ENCODE peak calls at places on chromosome 18, in five cellular contexts. One of them, this sample, is unnamed.

GRCh38 chr18:48455555-48456478 is 46.6 kb upstream of the ZBTB7C start:
- DNase-seq in left cardiac atrium: no peak
- DNase-seq in GM23248: peak; percentile 84
- DNase-seq in iPS DF 19.7: no peak
- DNase-seq in mesenchymal stem cell: peak; percentile 92
- DNase-seq in this sample: peak; percentile 18

GRCh38 chr18:77208969-77209368 is 40.7 kb upstream of the GALR1 start:
- DNase-seq in GM23248: peak; percentile 80
- DNase-seq in iPS DF 19.7: no peak
- DNase-seq in left cardiac atrium: peak; percentile 53
- DNase-seq in mesenchymal stem cell: peak; percentile 85
- DNase-seq in this sample: peak; percentile 40

GRCh38 chr18:6600667-6601066 is 128.8 kb upstream of the ARHGAP28 start:
- DNase-seq in iPS DF 19.7: no peak
- DNase-seq in GM23248: no peak
- DNase-seq in mesenchymal stem cell: no peak
- DNase-seq in left cardiac atrium: no peak
- DNase-seq in this sample: no peak

GRCh38 chr18:74921057-74921820 is 287.7 kb downstream of the PTGR3 start:
- DNase-seq in mesenchymal stem cell: no peak
- DNase-seq in left cardiac atrium: no peak
- DNase-seq in iPS DF 19.7: no peak
- DNase-seq in GM23248: no peak
- DNase-seq in this sample: no peak

GRCh38 chr18:39523281-39523680 is 1957.7 kb upstream of the CELF4 start:
- DNase-seq in iPS DF 19.7: no peak
- DNase-seq in mesenchymal stem cell: peak; percentile 54
- DNase-seq in GM23248: peak; percentile 60
- DNase-seq in left cardiac atrium: no peak
- DNase-seq in this sample: no peak

GRCh38 chr18:40555914-40556313 is 1399.1 kb upstream of the PIK3C3 start:
- DNase-seq in left cardiac atrium: no peak
- DNase-seq in mesenchymal stem cell: peak; percentile 66
- DNase-seq in GM23248: peak; percentile 7
- DNase-seq in iPS DF 19.7: no peak
- DNase-seq in this sample: no peak

GRCh38 chr18:42048150-42048549 is 93.1 kb downstream of the PIK3C3 start:
- DNase-seq in GM23248: peak; percentile 96
- DNase-seq in iPS DF 19.7: no peak
- DNase-seq in mesenchymal stem cell: peak; percentile 91
- DNase-seq in left cardiac atrium: no peak
- DNase-seq in this sample: no peak

GRCh38 chr18:12256946-12257345 is 2.8 kb downstream of the CIDEA start:
- DNase-seq in iPS DF 19.7: no peak
- DNase-seq in left cardiac atrium: no peak
- DNase-seq in mesenchymal stem cell: no peak
- DNase-seq in GM23248: peak; percentile 54
- DNase-seq in this sample: no peak

GRCh38 chr18:48782381-48782841 is 168.4 kb downstream of the SMAD7 start:
- DNase-seq in iPS DF 19.7: no peak
- DNase-seq in mesenchymal stem cell: peak; percentile 14
- DNase-seq in GM23248: peak; percentile 85
- DNase-seq in left cardiac atrium: peak; percentile 73
- DNase-seq in this sample: no peak

GRCh38 chr18:2920027-2920426 is 73.2 kb downstream of the EMILIN2 start:
- DNase-seq in mesenchymal stem cell: no peak
- DNase-seq in iPS DF 19.7: no peak
- DNase-seq in left cardiac atrium: no peak
- DNase-seq in GM23248: no peak
- DNase-seq in this sample: no peak

GRCh38 chr18:68035709-68036522 is 519.4 kb upstream of the DSEL start:
- DNase-seq in mesenchymal stem cell: peak; percentile 12
- DNase-seq in GM23248: peak; percentile 9
- DNase-seq in iPS DF 19.7: no peak
- DNase-seq in left cardiac atrium: no peak
- DNase-seq in this sample: no peak

GRCh38 chr18:55338955-55339662 is 248.9 kb downstream of the TCF4 start:
- DNase-seq in left cardiac atrium: no peak
- DNase-seq in mesenchymal stem cell: peak; percentile 19
- DNase-seq in GM23248: peak; percentile 61
- DNase-seq in iPS DF 19.7: no peak
- DNase-seq in this sample: no peak

GRCh38 chr18:49893036-49893435 is 79.7 kb upstream of the ACAA2 start:
- DNase-seq in iPS DF 19.7: no peak
- DNase-seq in GM23248: no peak
- DNase-seq in left cardiac atrium: no peak
- DNase-seq in mesenchymal stem cell: peak; percentile 15
- DNase-seq in this sample: no peak

GRCh38 chr18:70181015-70181414 is 24.5 kb downstream of the RTTN start:
- DNase-seq in GM23248: peak; percentile 76
- DNase-seq in mesenchymal stem cell: peak; percentile 72
- DNase-seq in iPS DF 19.7: no peak
- DNase-seq in left cardiac atrium: no peak
- DNase-seq in this sample: no peak

GRCh38 chr18:79788096-79789085 is 9.3 kb upstream of the KCNG2 start:
- DNase-seq in left cardiac atrium: no peak
- DNase-seq in mesenchymal stem cell: no peak
- DNase-seq in iPS DF 19.7: no peak
- DNase-seq in GM23248: peak; percentile 27
- DNase-seq in this sample: no peak

GRCh38 chr18:22433960-22434359 is 16.2 kb upstream of the CTAGE1 start:
- DNase-seq in mesenchymal stem cell: no peak
- DNase-seq in GM23248: peak; percentile 37
- DNase-seq in iPS DF 19.7: no peak
- DNase-seq in left cardiac atrium: no peak
- DNase-seq in this sample: no peak

GRCh38 chr18:55163550-55163949 is 204.3 kb upstream of the CCDC68 start:
- DNase-seq in iPS DF 19.7: no peak
- DNase-seq in left cardiac atrium: no peak
- DNase-seq in mesenchymal stem cell: no peak
- DNase-seq in GM23248: no peak
- DNase-seq in this sample: no peak

GRCh38 chr18:45517181-45517741 is 98.0 kb upstream of the SLC14A2 start:
- DNase-seq in left cardiac atrium: peak; percentile 55
- DNase-seq in mesenchymal stem cell: peak; percentile 22
- DNase-seq in GM23248: peak; percentile 86
- DNase-seq in iPS DF 19.7: no peak
- DNase-seq in this sample: no peak

GRCh38 chr18:35091841-35092240 is 50.6 kb downstream of the MAPRE2 start:
- DNase-seq in left cardiac atrium: no peak
- DNase-seq in iPS DF 19.7: no peak
- DNase-seq in GM23248: no peak
- DNase-seq in mesenchymal stem cell: no peak
- DNase-seq in this sample: no peak

GRCh38 chr18:51765712-51766360 is 568.4 kb upstream of the MEX3C start:
- DNase-seq in left cardiac atrium: no peak
- DNase-seq in mesenchymal stem cell: no peak
- DNase-seq in GM23248: no peak
- DNase-seq in iPS DF 19.7: no peak
- DNase-seq in this sample: no peak

GRCh38 chr18:37675699-37676098 is 110.1 kb upstream of the CELF4 start:
- DNase-seq in left cardiac atrium: no peak
- DNase-seq in iPS DF 19.7: no peak
- DNase-seq in GM23248: no peak
- DNase-seq in mesenchymal stem cell: no peak
- DNase-seq in this sample: no peak

GRCh38 chr18:26568926-26569700 is 20.8 kb upstream of the KCTD1 start:
- DNase-seq in GM23248: no peak
- DNase-seq in left cardiac atrium: no peak
- DNase-seq in mesenchymal stem cell: no peak
- DNase-seq in iPS DF 19.7: no peak
- DNase-seq in this sample: no peak

GRCh38 chr18:31931163-31931885 is 11.6 kb downstream of the TRAPPC8 start:
- DNase-seq in GM23248: peak; percentile 28
- DNase-seq in iPS DF 19.7: no peak
- DNase-seq in left cardiac atrium: no peak
- DNase-seq in mesenchymal stem cell: no peak
- DNase-seq in this sample: no peak

GRCh38 chr18:59715966-59716369 is 18.7 kb upstream of the CCBE1 start:
- DNase-seq in mesenchymal stem cell: peak; percentile 86
- DNase-seq in left cardiac atrium: no peak
- DNase-seq in GM23248: peak; percentile 96
- DNase-seq in iPS DF 19.7: no peak
- DNase-seq in this sample: no peak

GRCh38 chr18:57353137-57353939 is 981 bp downstream of the ST8SIA3 start:
- DNase-seq in GM23248: no peak
- DNase-seq in left cardiac atrium: no peak
- DNase-seq in mesenchymal stem cell: no peak
- DNase-seq in iPS DF 19.7: no peak
- DNase-seq in this sample: no peak

GRCh38 chr18:24992491-24992890 is 359.5 kb downstream of the ZNF521 start:
- DNase-seq in GM23248: peak; percentile 41
- DNase-seq in mesenchymal stem cell: no peak
- DNase-seq in iPS DF 19.7: no peak
- DNase-seq in left cardiac atrium: no peak
- DNase-seq in this sample: no peak

GRCh38 chr18:45739268-45739667 is 15.3 kb downstream of the SLC14A1 start:
- DNase-seq in iPS DF 19.7: no peak
- DNase-seq in GM23248: no peak
- DNase-seq in left cardiac atrium: no peak
- DNase-seq in mesenchymal stem cell: no peak
- DNase-seq in this sample: no peak

GRCh38 chr18:79371536-79372210 is 24.1 kb upstream of the NFATC1 start:
- DNase-seq in mesenchymal stem cell: no peak
- DNase-seq in GM23248: no peak
- DNase-seq in iPS DF 19.7: no peak
- DNase-seq in left cardiac atrium: no peak
- DNase-seq in this sample: no peak

GRCh38 chr18:75244914-75245313 is 34.3 kb downstream of the TSHZ1 start:
- DNase-seq in mesenchymal stem cell: no peak
- DNase-seq in iPS DF 19.7: no peak
- DNase-seq in GM23248: no peak
- DNase-seq in left cardiac atrium: no peak
- DNase-seq in this sample: no peak

GRCh38 chr18:72673242-72673641 is 129.1 kb upstream of the CBLN2 start:
- DNase-seq in iPS DF 19.7: no peak
- DNase-seq in left cardiac atrium: no peak
- DNase-seq in mesenchymal stem cell: no peak
- DNase-seq in GM23248: no peak
- DNase-seq in this sample: no peak

GRCh38 chr18:635171-635570 is 22.3 kb upstream of the TYMS start:
- DNase-seq in left cardiac atrium: no peak
- DNase-seq in GM23248: no peak
- DNase-seq in mesenchymal stem cell: no peak
- DNase-seq in iPS DF 19.7: no peak
- DNase-seq in this sample: no peak

This sample was measured in naive thymus-derived CD4-positive, alpha-beta T cell.